ENCODE peak calls at places on chromosome 4, in four cellular contexts. One of them, this sample, is unnamed.

GRCh38 chr4:75547647-75548387 is 8.0 kb upstream of the ODAPH start:
- DNase-seq in fibroblast of mammary gland: peak
- DNase-seq in A673: no peak
- DNase-seq in astrocyte: peak
- DNase-seq in this sample: no peak

GRCh38 chr4:53489279-53489889 is 101.9 kb downstream of the LNX1 start:
- DNase-seq in fibroblast of mammary gland: peak
- DNase-seq in A673: no peak
- DNase-seq in astrocyte: no peak
- DNase-seq in this sample: peak

GRCh38 chr4:159540501-159540900 is 437.6 kb downstream of the RAPGEF2 start:
- DNase-seq in fibroblast of mammary gland: no peak
- DNase-seq in A673: no peak
- DNase-seq in astrocyte: no peak
- DNase-seq in this sample: no peak

GRCh38 chr4:48093949-48094550 is 40.0 kb downstream of the TXK start:
- DNase-seq in fibroblast of mammary gland: no peak
- DNase-seq in A673: peak
- DNase-seq in astrocyte: peak
- DNase-seq in this sample: peak

GRCh38 chr4:100356172-100356571 is 161.7 kb downstream of the EMCN start:
- DNase-seq in fibroblast of mammary gland: peak
- DNase-seq in A673: no peak
- DNase-seq in astrocyte: no peak
- DNase-seq in this sample: no peak

GRCh38 chr4:116027311-116027710 is 913.9 kb upstream of the NDST4 start:
- DNase-seq in fibroblast of mammary gland: no peak
- DNase-seq in A673: peak
- DNase-seq in astrocyte: no peak
- DNase-seq in this sample: no peak

GRCh38 chr4:60485279-60485678 is 714.8 kb upstream of the ADGRL3 start:
- DNase-seq in fibroblast of mammary gland: no peak
- DNase-seq in A673: peak
- DNase-seq in astrocyte: no peak
- DNase-seq in this sample: no peak

GRCh38 chr4:151563194-151563593 is 154.2 kb downstream of the FHIP1A start:
- DNase-seq in fibroblast of mammary gland: peak
- DNase-seq in A673: no peak
- DNase-seq in astrocyte: peak
- DNase-seq in this sample: no peak

GRCh38 chr4:123554263-123554662 is 157.7 kb downstream of the SPRY1 start:
- DNase-seq in fibroblast of mammary gland: no peak
- DNase-seq in A673: no peak
- DNase-seq in astrocyte: no peak
- DNase-seq in this sample: no peak

GRCh38 chr4:56052966-56053365 is 104.2 kb downstream of the CEP135 start:
- DNase-seq in fibroblast of mammary gland: no peak
- DNase-seq in A673: no peak
- DNase-seq in astrocyte: no peak
- DNase-seq in this sample: no peak

GRCh38 chr4:24601121-24601520 is 16.8 kb upstream of the DHX15 start:
- DNase-seq in fibroblast of mammary gland: no peak
- DNase-seq in A673: no peak
- DNase-seq in astrocyte: no peak
- DNase-seq in this sample: no peak

DNA sequence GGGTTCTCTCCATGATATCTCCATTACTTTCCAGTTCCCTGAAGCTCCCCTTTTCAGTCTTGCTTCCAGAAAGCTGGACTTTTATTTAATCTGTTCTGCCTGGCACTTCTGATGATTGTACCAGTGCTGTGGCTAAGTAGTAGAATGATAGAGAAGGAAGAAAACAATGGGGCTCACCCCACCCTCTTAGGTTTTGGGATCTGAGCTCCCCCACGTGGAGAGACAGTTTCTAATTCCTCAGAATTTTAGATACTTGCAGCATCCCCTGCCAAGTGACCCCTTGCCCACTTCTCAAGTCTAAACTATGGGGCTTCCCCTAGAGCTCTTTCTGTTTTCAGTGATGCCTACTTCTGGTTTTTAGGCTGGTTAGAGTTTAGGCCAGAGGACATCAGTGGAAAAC is 73.9 kb downstream of the GC start:
- DNase-seq in fibroblast of mammary gland: no peak
- DNase-seq in A673: peak
- DNase-seq in astrocyte: no peak
- DNase-seq in this sample: no peak
- TF ChIP-seq CTCF in fibroblast of mammary gland: no peak
- TF ChIP-seq CTCF in A673: peak
- TF ChIP-seq CTCF in astrocyte: peak
- TF ChIP-seq CTCF in this sample: peak

DNA sequence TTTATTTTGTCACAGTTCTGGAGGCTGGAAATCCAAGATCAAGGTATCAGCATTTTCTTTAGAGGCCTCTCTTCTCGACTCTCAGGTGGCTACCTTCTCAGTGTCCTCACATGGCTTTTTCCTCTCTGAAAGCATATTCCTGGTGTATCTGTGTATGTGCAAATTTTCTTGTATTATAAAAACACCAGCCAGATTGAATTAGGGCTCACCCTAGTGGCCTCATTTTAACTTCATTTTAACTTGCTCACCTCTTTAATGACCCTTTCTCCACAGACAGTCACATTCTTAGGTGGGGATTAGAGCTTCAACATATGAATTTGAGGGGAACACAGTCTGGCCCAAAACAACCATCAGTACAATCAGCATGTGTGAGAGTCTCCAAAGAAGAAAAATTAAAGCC is 542.4 kb upstream of the FAM241A start:
- DNase-seq in fibroblast of mammary gland: peak
- DNase-seq in A673: peak
- DNase-seq in astrocyte: peak
- DNase-seq in this sample: peak
- TF ChIP-seq CTCF in fibroblast of mammary gland: peak
- TF ChIP-seq CTCF in A673: peak
- TF ChIP-seq CTCF in astrocyte: no peak
- TF ChIP-seq CTCF in this sample: peak

GRCh38 chr4:30295652-30296051 is 424.5 kb upstream of the PCDH7 start:
- DNase-seq in fibroblast of mammary gland: no peak
- DNase-seq in A673: peak
- DNase-seq in astrocyte: no peak
- DNase-seq in this sample: no peak
- TF ChIP-seq CTCF in fibroblast of mammary gland: no peak
- TF ChIP-seq CTCF in A673: peak
- TF ChIP-seq CTCF in astrocyte: no peak
- TF ChIP-seq CTCF in this sample: no peak

GRCh38 chr4:166594326-166594946 is 639.9 kb downstream of the SPOCK3 start:
- DNase-seq in fibroblast of mammary gland: peak
- DNase-seq in A673: peak
- DNase-seq in astrocyte: peak
- DNase-seq in this sample: peak
- TF ChIP-seq CTCF in fibroblast of mammary gland: peak
- TF ChIP-seq CTCF in A673: peak
- TF ChIP-seq CTCF in astrocyte: peak
- TF ChIP-seq CTCF in this sample: peak

GRCh38 chr4:98447648-98448047 is 186.5 kb downstream of the RAP1GDS1 start:
- DNase-seq in fibroblast of mammary gland: no peak
- DNase-seq in A673: no peak
- DNase-seq in astrocyte: no peak
- DNase-seq in this sample: no peak
- TF ChIP-seq CTCF in fibroblast of mammary gland: no peak
- TF ChIP-seq CTCF in A673: peak
- TF ChIP-seq CTCF in astrocyte: peak
- TF ChIP-seq CTCF in this sample: peak

GRCh38 chr4:5954056-5954760 is 61.3 kb upstream of the CRMP1 start:
- DNase-seq in fibroblast of mammary gland: no peak
- DNase-seq in A673: no peak
- DNase-seq in astrocyte: no peak
- DNase-seq in this sample: no peak

GRCh38 chr4:5957091-5957490 is 61.1 kb downstream of the C4orf50 start:
- DNase-seq in fibroblast of mammary gland: no peak
- DNase-seq in A673: no peak
- DNase-seq in astrocyte: no peak
- DNase-seq in this sample: no peak

GRCh38 chr4:5955201-5955821 is 62.4 kb upstream of the CRMP1 start:
- DNase-seq in fibroblast of mammary gland: no peak
- DNase-seq in A673: no peak
- DNase-seq in astrocyte: no peak
- DNase-seq in this sample: no peak

GRCh38 chr4:5956285-5957021 is 61.8 kb downstream of the C4orf50 start:
- DNase-seq in fibroblast of mammary gland: no peak
- DNase-seq in A673: peak
- DNase-seq in astrocyte: no peak
- DNase-seq in this sample: no peak

GRCh38 chr4:5955856-5956255 is 62.4 kb downstream of the C4orf50 start:
- DNase-seq in fibroblast of mammary gland: no peak
- DNase-seq in A673: no peak
- DNase-seq in astrocyte: no peak
- DNase-seq in this sample: no peak
- TF ChIP-seq CTCF in fibroblast of mammary gland: no peak
- TF ChIP-seq CTCF in A673: no peak
- TF ChIP-seq CTCF in astrocyte: no peak
- TF ChIP-seq CTCF in this sample: no peak

DNA sequence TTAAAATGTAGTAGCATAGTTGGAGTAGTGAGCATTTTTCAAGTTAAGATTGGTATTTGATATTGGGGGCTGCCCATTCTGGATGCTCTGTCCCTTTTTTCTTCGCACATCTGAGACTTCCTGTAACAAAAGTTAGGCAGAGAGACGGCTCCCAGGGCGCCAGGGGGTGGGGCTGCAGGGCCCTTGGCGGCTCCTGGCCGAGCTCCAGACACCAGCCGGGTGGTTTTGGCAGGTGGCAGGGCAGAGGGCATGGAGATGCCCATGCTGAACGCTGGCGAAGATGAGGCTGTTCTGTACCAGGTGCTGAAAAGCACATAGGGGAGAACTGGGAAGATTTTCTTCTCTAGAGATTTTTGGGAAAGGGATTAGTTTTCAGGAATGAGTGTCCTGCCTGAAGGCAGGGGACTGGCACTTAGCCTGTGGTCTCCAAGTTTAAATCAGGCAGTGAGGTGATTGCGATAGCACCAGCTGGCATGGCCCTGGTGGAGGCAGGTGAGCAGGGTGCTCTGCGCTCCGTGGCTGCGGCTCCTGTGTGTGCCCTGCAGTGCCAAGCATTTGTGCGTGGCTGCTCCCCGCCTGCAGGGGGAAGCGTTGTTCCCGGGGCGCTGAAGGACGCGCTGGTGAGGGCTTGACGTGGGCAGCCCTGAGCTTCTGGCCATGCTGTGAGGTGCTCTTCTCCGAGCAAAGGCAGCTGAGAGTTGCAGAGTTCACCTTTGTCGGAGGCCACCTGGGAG is 23.6 kb upstream of the HGFAC start:
- DNase-seq in fibroblast of mammary gland: no peak
- DNase-seq in A673: no peak
- DNase-seq in astrocyte: no peak
- DNase-seq in this sample: no peak
- TF ChIP-seq CTCF in fibroblast of mammary gland: no peak
- TF ChIP-seq CTCF in A673: peak
- TF ChIP-seq CTCF in astrocyte: no peak
- TF ChIP-seq CTCF in this sample: peak

DNA sequence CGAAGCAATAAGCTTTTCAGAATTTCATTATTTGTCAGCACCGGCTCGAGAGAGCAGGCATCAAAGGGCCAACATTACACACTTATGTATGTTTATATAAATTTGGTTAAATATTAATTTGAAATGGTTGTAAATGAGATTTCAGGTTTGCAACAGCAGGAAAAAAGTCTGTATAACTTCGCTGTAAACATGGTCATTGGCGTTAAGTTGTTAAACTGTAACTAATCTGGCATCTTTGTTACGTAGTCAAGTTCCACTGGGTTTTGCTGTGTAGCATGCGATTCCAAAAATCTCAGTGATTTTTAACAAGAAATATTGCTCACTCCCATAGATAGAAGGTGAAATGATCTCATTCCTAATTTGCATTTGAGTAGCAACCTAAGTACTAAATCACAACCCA is 222.3 kb downstream of the CBR4 start:
- DNase-seq in fibroblast of mammary gland: no peak
- DNase-seq in A673: peak
- DNase-seq in astrocyte: peak
- DNase-seq in this sample: peak
- TF ChIP-seq CTCF in fibroblast of mammary gland: no peak
- TF ChIP-seq CTCF in A673: no peak
- TF ChIP-seq CTCF in astrocyte: no peak
- TF ChIP-seq CTCF in this sample: no peak

This sample was measured in HFFc6.